ENCODE peak calls at places on chromosomes 1 and 21, in four cellular contexts. V, A, R and K are unnamed samples.
A peak's percentile ranks its signal among the peaks of the same experiment; 100 is the strongest.

GRCh38 chr1:19385236-19385635 is 73.1 kb downstream of the SLC66A1 start:
- ATAC-seq in V (no peak), R (no peak), A (no peak), K (no peak)

GRCh38 chr21:33370292-33370691 is 32.9 kb upstream of the IFNGR2 start:
- ATAC-seq in A (no peak), V (no peak), R (no peak), K (no peak)

GRCh38 chr1:59672851-59673574 is 141.7 kb upstream of the HOOK1 start:
- ATAC-seq in V (no peak), R (peak; percentile 78), A (no peak), K (no peak)

GRCh38 chr1:204321051-204321450 is 38.7 kb downstream of the PLEKHA6 start:
- ATAC-seq in V (no peak), A (no peak), R (no peak), K (no peak)

GRCh38 chr1:25247829-25248754 is 838 bp upstream of the RSRP1 start:
- ATAC-seq in A (no peak), R (no peak), V (peak; percentile 44), K (no peak)

GRCh38 chr21:45256912-45257672 is 30.6 kb downstream of the POFUT2 start:
- ATAC-seq in A (peak; percentile 35), R (no peak), V (no peak), K (peak; percentile 37)

GRCh38 chr1:218990019-218990418 is 183.7 kb upstream of the LYPLAL1 start:
- ATAC-seq in R (no peak), A (no peak), V (no peak), K (no peak)

GRCh38 chr1:110880708-110881374 is 7.9 kb downstream of the CD53 start:
- ATAC-seq in R (no peak), A (no peak), V (peak; percentile 74), K (peak; percentile 53)

GRCh38 chr1:231159202-231159962 is 2.5 kb upstream of the TRIM67 start:
- ATAC-seq in R (no peak), A (no peak), V (no peak), K (no peak)

GRCh38 chr1:172867216-172867828 is 183.4 kb downstream of the TNFSF18 start:
- ATAC-seq in R (no peak), V (peak; percentile 88), A (no peak), K (no peak)

GRCh38 chr1:9835404-9835757 is 11.6 kb upstream of the CLSTN1 start:
- ATAC-seq in R (no peak), V (no peak), A (no peak), K (no peak)

GRCh38 chr1:59290173-59290954 is 6.5 kb upstream of the FGGY start:
- ATAC-seq in R (peak; percentile 91), A (peak; percentile 18), V (peak; percentile 25), K (peak; percentile 85)

GRCh38 chr1:155073377-155074272 is 5.0 kb upstream of the EFNA3 start:
- ATAC-seq in V (no peak), A (no peak), R (no peak), K (no peak)

GRCh38 chr21:25039461-25040380 is 567.6 kb downstream of the MRPL39 start:
- ATAC-seq in R (no peak), V (no peak), A (no peak), K (peak; percentile 71)

GRCh38 chr1:114509596-114510234 is 1.3 kb downstream of the TRIM33 start:
- ATAC-seq in V (no peak), A (no peak), R (no peak), K (no peak)

GRCh38 chr1:198462365-198463025 is 78.0 kb downstream of the ATP6V1G3 start:
- ATAC-seq in A (no peak), V (peak; percentile 82), R (peak; percentile 13), K (no peak)

GRCh38 chr21:34524671-34525601 is 12.9 kb upstream of the KCNE1 start:
- ATAC-seq in A (no peak), R (no peak), V (no peak), K (no peak)

GRCh38 chr1:18597159-18598042 is 33.2 kb upstream of the PAX7 start:
- ATAC-seq in R (peak; percentile 95), A (peak; percentile 72), V (peak; percentile 61), K (peak; percentile 64)

GRCh38 chr1:179516976-179517705 is 58.6 kb downstream of the NPHS2 start:
- ATAC-seq in R (no peak), A (no peak), V (no peak), K (no peak)

GRCh38 chr1:40652979-40653378 is 12.5 kb downstream of the RIMS3 start:
- ATAC-seq in A (no peak), R (no peak), V (no peak), K (no peak)

GRCh38 chr1:203644661-203645510 is 18.3 kb downstream of the ATP2B4 start:
- ATAC-seq in R (peak; percentile 49), A (peak; percentile 62), V (no peak), K (no peak)

GRCh38 chr1:216614011-216614934 is 109.0 kb downstream of the ESRRG start:
- ATAC-seq in R (no peak), A (no peak), V (no peak), K (no peak)